ENCODE peak calls at places on chromosomes 2 and 18, in nine cellular contexts. O is uterus, H is testis, P is adrenal gland, F is sigmoid colon, Z is body of pancreas, Y is ovary, C is heart left ventricle, K is IMR-90. S is an unnamed sample.

GRCh38 chr2:222024934-222025890 is 273.6 kb downstream of the PAX3 start:
- DNase-seq in Y (no peak), C (no peak), O (no peak), K (peak; percentile 42), Z (no peak), P (peak; percentile 2), H (peak; percentile 17), F (no peak), S (no peak)

GRCh38 chr2:140178224-140178623 is 1398.0 kb upstream of the NXPH2 start:
- DNase-seq in C (no peak), P (no peak), O (no peak), H (no peak), Y (no peak), F (no peak), K (no peak), Z (no peak), S (no peak)

GRCh38 chr2:159072795-159073194 is 104.4 kb downstream of the TANC1 start:
- DNase-seq in C (no peak), Y (no peak), O (no peak), F (no peak), Z (no peak), K (peak; percentile 73), H (no peak), P (no peak), S (no peak)

GRCh38 chr2:240912878-240913809 is 7.0 kb downstream of the CROCC2 start:
- DNase-seq in P (no peak), C (no peak), H (no peak), O (no peak), Y (no peak), F (no peak), K (peak; percentile 78), Z (no peak), S (no peak)

GRCh38 chr2:101420623-101421022 is 33.3 kb upstream of the CREG2 start:
- DNase-seq in O (no peak), F (no peak), C (no peak), K (no peak), Y (no peak), P (no peak), H (no peak), Z (no peak), S (no peak)

GRCh38 chr18:59096098-59096779 is 43.4 kb upstream of the SEC11C start:
- DNase-seq in C (no peak), O (no peak), K (no peak), P (no peak), Z (no peak), H (no peak), Y (no peak), F (no peak), S (no peak)

GRCh38 chr18:63264871-63265270 is 54.7 kb downstream of the BCL2 start:
- DNase-seq in O (no peak), C (no peak), P (no peak), Z (no peak), K (no peak), Y (no peak), F (no peak), H (no peak), S (no peak)

GRCh38 chr2:98759827-98760625 is 29.1 kb upstream of the MGAT4A start:
- DNase-seq in F (no peak), Y (no peak), C (no peak), Z (no peak), P (peak; percentile 36), O (no peak), K (no peak), H (no peak), S (no peak)

GRCh38 chr2:102268529-102269524 is 42.5 kb upstream of the IL1RL1 start:
- DNase-seq in K (peak; percentile 92), F (no peak), H (no peak), P (no peak), C (no peak), Y (no peak), O (no peak), Z (no peak), S (no peak)

GRCh38 chr2:55175254-55176093 is 56.6 kb downstream of the CLHC1 start:
- DNase-seq in P (no peak), K (peak; percentile 87), C (no peak), O (no peak), F (no peak), H (no peak), Y (no peak), Z (no peak), S (no peak)

GRCh38 chr2:240628507-240629418 is 3.5 kb downstream of the GPR35 start:
- DNase-seq in O (peak; percentile 6), Z (peak; percentile 7), F (peak; percentile 59), H (no peak), K (no peak), P (no peak), C (peak; percentile 11), Y (peak; percentile 22), S (no peak)

GRCh38 chr2:239222346-239223028 is 178.3 kb downstream of the HDAC4 start:
- DNase-seq in P (peak; percentile 32), Y (no peak), H (no peak), F (peak; percentile 61), K (peak; percentile 47), O (peak; percentile 28), C (no peak), Z (no peak), S (no peak)

GRCh38 chr18:52288403-52289004 is 51.5 kb upstream of the DCC start:
- DNase-seq in H (peak; percentile 55), O (no peak), P (peak; percentile 37), Z (peak; percentile 37), K (no peak), F (no peak), C (no peak), Y (no peak), S (no peak)

GRCh38 chr2:1894578-1894977 is 150.3 kb upstream of the PXDN start:
- DNase-seq in K (no peak), Z (no peak), C (no peak), Y (no peak), P (no peak), F (peak; percentile 41), O (no peak), H (no peak), S (no peak)

GRCh38 chr2:33220533-33220932 is 255.9 kb upstream of the RASGRP3 start:
- DNase-seq in H (no peak), O (no peak), C (no peak), K (no peak), P (no peak), Z (no peak), F (no peak), Y (no peak), S (no peak)

GRCh38 chr18:22488554-22488953 is 70.8 kb upstream of the CTAGE1 start:
- DNase-seq in Z (peak; percentile 19), K (no peak), F (peak; percentile 70), C (peak; percentile 54), Y (no peak), H (peak; percentile 49), O (no peak), P (peak; percentile 49), S (no peak)

GRCh38 chr2:70608373-70608772 is 54.7 kb upstream of the TGFA start:
- DNase-seq in O (no peak), H (no peak), F (no peak), P (no peak), C (no peak), Z (no peak), K (no peak), Y (no peak), S (no peak)

DNA sequence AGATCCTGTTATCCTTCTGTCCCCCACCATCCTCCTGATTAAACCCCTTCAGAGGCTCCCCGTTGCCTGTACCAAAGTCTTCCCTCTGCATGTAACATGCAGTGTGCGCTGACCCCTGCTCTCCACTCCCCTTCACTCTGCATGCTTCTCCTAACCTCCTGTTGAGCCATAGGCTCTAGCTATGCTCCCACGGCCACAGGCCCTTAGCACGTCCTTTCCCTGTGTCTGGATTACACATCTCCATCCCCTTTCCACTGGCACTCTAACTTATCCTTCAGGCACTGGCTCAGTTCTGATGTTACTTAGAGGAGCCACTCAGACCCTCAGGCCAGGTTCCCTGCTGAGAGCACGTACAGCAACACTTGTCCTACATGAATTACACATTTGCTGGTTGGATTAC is 29.4 kb upstream of the EDAR start:
- DNase-seq in O (no peak), Z (no peak), C (no peak), F (no peak), H (no peak), K (no peak), Y (no peak), P (no peak), S (no peak)
- H3K4me3 ChIP-seq in O (no peak overlapping the region), Z (no peak overlapping the region), C (no peak overlapping the region), F (no peak overlapping the region), H (no peak overlapping the region), K (no peak overlapping the region), Y (no peak overlapping the region), P (no peak overlapping the region), S (no peak overlapping the region)

DNA sequence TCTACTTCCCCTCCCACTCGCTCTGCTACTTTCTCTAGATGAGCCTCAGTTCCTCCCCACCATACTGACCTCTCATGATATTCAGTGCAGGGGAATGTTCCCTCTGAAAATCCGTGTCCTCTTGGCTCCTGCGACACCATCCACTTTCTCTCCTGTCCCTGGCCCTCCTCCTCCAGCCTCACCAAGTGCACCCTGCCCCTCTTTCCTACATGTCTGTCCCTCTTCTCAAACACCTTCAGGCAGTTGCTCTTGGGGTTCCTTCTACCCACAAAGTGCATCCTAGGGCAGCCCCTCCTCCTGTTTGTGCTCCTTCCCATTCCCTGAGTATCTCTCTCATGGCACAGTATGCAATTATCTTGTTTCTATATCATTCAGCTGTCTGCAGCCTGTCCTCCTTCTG is 246.4 kb upstream of the RAB6C start:
- DNase-seq in C (no peak), K (no peak), H (no peak), O (no peak), P (no peak), Y (no peak), F (no peak), Z (no peak), S (peak; percentile 64)
- H3K27ac ChIP-seq in C (no peak overlapping the region), K (no peak overlapping the region), H (no peak overlapping the region), O (no peak overlapping the region), P (no peak overlapping the region), Y (no peak overlapping the region), F (no peak overlapping the region), Z (no peak overlapping the region), S (no peak overlapping the region)

GRCh38 chr2:34734042-34734441 is 1134.9 kb upstream of the FAM98A start:
- DNase-seq in H (no peak), C (no peak), K (no peak), Y (no peak), O (no peak), F (no peak), P (no peak), Z (no peak), S (no peak)
- TF ChIP-seq POLR2A in H (no peak), C (no peak), K (no peak), Y (no peak), O (no peak), F (no peak), P (no peak), Z (no peak), S (no peak)

DNA sequence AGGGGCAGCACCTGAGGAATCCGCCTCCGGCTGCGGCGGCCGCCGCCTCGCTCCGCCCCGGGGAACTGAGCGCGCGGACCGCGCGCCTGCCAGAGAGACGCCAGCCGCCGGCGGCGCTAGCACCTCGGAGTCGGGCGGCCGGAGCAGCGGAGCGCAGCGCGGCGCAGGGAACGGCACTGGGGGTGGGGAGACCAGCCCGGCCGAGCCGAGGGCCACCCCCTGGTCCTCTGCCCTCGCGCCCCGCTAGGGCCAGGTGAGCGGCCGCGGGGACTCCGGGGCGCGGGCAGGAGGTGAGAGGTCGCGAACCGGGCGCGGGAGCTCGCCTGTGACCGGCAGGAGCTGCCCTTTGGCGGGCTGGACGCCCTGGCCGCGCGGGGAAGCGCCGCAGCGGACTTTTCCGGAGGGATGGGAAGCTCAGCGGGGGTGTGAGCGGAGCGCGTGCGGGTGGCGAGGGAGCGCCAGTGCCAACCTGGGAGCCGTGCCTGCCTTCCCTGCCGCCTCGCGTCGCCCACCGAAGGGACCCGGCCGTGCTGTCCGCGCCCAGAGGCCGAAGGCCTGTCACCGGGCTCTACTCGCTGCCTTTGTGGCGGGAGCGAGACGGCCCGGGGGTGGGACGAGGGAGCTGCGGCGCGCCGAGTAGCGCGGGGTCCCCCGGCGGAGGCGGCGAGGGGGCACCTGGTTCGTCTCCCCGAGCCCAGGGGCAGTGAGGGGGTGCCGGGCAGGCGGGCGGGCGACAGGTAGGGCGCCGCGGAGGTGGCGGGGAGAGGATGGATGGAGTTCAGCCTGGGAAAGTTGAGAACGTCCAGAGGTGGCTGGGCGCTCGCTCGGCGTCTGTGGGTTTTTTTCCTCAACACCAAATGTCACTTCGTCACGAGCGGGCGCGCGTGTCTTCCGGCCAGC is at the start of gene GREB1L:
- DNase-seq in Y (peak; percentile 90), P (peak; percentile 12), K (no peak), Z (peak; percentile 29), C (peak; percentile 65), F (no peak), O (no peak), H (peak; percentile 75), S (no peak)
- H3K4me3 ChIP-seq in Y (peak within 1 kb of the TSS; percentile 69), P (no peak within 1 kb of the TSS), K (peak within 1 kb of the TSS; percentile 30), Z (no peak within 1 kb of the TSS), C (peak within 1 kb of the TSS; percentile 65), F (peak within 1 kb of the TSS; percentile 66), O (peak within 1 kb of the TSS; percentile 74), H (peak within 1 kb of the TSS; percentile 76), S (peak within 1 kb of the TSS; percentile 51)